ENCODE peak calls at places on chromosome 1, in seven cellular contexts. A is fibroblast of pulmonary artery; U is aorta; W is CD4-positive, CD25-positive, alpha-beta regulatory T cell; M is uterus; T is kidney epithelial cell; N is cardiac fibroblast. L is an unnamed sample.

GRCh38 chr1:241589524-241589923 is 50.6 kb downstream of the CHML start:
- DNase-seq in A (no peak), U (no peak), W (no peak), M (no peak), T (no peak), N (no peak), L (no peak)

GRCh38 chr1:50105430-50105829 is 3.3 kb upstream of the ELAVL4 start:
- DNase-seq in A (no peak), U (no peak), W (no peak), M (no peak), T (no peak), N (no peak), L (peak)

GRCh38 chr1:115980998-115981993 is 5.0 kb downstream of the SLC22A15 start:
- DNase-seq in A (peak), U (no peak), W (no peak), M (no peak), T (no peak), N (peak), L (peak)

GRCh38 chr1:206846475-206846874 is 18.9 kb upstream of the IL20 start:
- DNase-seq in A (no peak), U (no peak), W (no peak), M (no peak), T (no peak), N (no peak), L (no peak)

GRCh38 chr1:113648478-113648877 is 110.8 kb downstream of the PHTF1 start:
- DNase-seq in A (no peak), U (no peak), W (no peak), M (no peak), T (no peak), N (no peak), L (no peak)

GRCh38 chr1:235513495-235514366 is 9.5 kb upstream of the B3GALNT2 start:
- DNase-seq in A (peak), U (no peak), W (peak), M (peak), T (no peak), N (peak), L (peak)

GRCh38 chr1:8625981-8626898 is 191.2 kb downstream of the RERE start:
- DNase-seq in A (peak), U (no peak), W (no peak), M (no peak), T (peak), N (peak), L (no peak)

GRCh38 chr1:150807674-150808073 is 386 bp downstream of the CTSK start:
- DNase-seq in A (no peak), U (no peak), W (no peak), M (no peak), T (no peak), N (peak), L (no peak)

GRCh38 chr1:206816390-206817287 is 44.3 kb upstream of the IL10 start:
- DNase-seq in A (peak), U (no peak), W (peak), M (peak), T (no peak), N (peak), L (peak)

GRCh38 chr1:30271401-30272287 is 451.7 kb downstream of the MATN1 start:
- DNase-seq in A (no peak), U (no peak), W (no peak), M (no peak), T (no peak), N (no peak), L (no peak)

GRCh38 chr1:230286166-230286889 is 139.8 kb downstream of the PGBD5 start:
- DNase-seq in A (no peak), U (peak), W (no peak), M (no peak), T (no peak), N (no peak), L (no peak)

GRCh38 chr1:2443285-2444137 is 31.1 kb upstream of the PEX10 start:
- DNase-seq in A (no peak), U (no peak), W (peak), M (no peak), T (no peak), N (no peak), L (no peak)

GRCh38 chr1:234176000-234176399 is 197.3 kb upstream of the COA6 start:
- DNase-seq in A (no peak), U (no peak), W (no peak), M (no peak), T (no peak), N (no peak), L (no peak)

GRCh38 chr1:32035119-32035518 is 21.5 kb downstream of the KHDRBS1 start:
- DNase-seq in A (no peak), U (no peak), W (no peak), M (no peak), T (no peak), N (no peak), L (peak)

GRCh38 chr1:71780681-71781080 is 501.7 kb downstream of the NEGR1 start:
- DNase-seq in A (no peak), U (no peak), W (no peak), M (no peak), T (no peak), N (no peak), L (no peak)

GRCh38 chr1:201696217-201696761 is 132.7 kb upstream of the IPO9 start:
- DNase-seq in A (peak), U (peak), W (no peak), M (peak), T (no peak), N (peak), L (no peak)

GRCh38 chr1:151056149-151056548 is 3.3 kb downstream of the CDC42SE1 start:
- DNase-seq in A (no peak), U (no peak), W (peak), M (no peak), T (no peak), N (no peak), L (peak)

GRCh38 chr1:193700710-193701355 is 514.4 kb upstream of the B3GALT2 start:
- DNase-seq in A (peak), U (no peak), W (peak), M (no peak), T (peak), N (peak), L (no peak)

GRCh38 chr1:93056214-93056613 is 22.9 kb upstream of the MTF2 start:
- DNase-seq in A (peak), U (no peak), W (no peak), M (no peak), T (no peak), N (peak), L (no peak)

GRCh38 chr1:179798213-179798863 is 55.2 kb downstream of the FAM163A start:
- DNase-seq in A (no peak), U (no peak), W (no peak), M (no peak), T (no peak), N (no peak), L (no peak)

GRCh38 chr1:230084408-230085177 is 17.6 kb downstream of the GALNT2 start:
- DNase-seq in A (peak), U (peak), W (no peak), M (no peak), T (peak), N (peak), L (no peak)

GRCh38 chr1:115062542-115063004 is 26.7 kb downstream of the TSPAN2 start:
- DNase-seq in A (no peak), U (peak), W (peak), M (peak), T (no peak), N (peak), L (peak)

GRCh38 chr1:101008229-101008628 is 17.4 kb downstream of the DPH5 start:
- DNase-seq in A (no peak), U (no peak), W (no peak), M (no peak), T (no peak), N (no peak), L (no peak)

GRCh38 chr1:25487628-25488027 is 55.8 kb upstream of the LDLRAP1 start:
- DNase-seq in A (no peak), U (no peak), W (peak), M (no peak), T (no peak), N (no peak), L (no peak)

GRCh38 chr1:20361805-20362381 is 71.2 kb downstream of the VWA5B1 start:
- DNase-seq in A (peak), U (no peak), W (no peak), M (no peak), T (no peak), N (peak), L (no peak)

GRCh38 chr1:170967042-170967910 is 31.9 kb downstream of the MROH9 start:
- DNase-seq in A (peak), U (no peak), W (peak), M (no peak), T (no peak), N (peak), L (peak)

GRCh38 chr1:236850077-236850476 is 55.0 kb downstream of the MTR start:
- DNase-seq in A (no peak), U (no peak), W (no peak), M (no peak), T (no peak), N (no peak), L (no peak)

GRCh38 chr1:21764615-21765423 is 18.1 kb downstream of the USP48 start:
- DNase-seq in A (peak), U (peak), W (no peak), M (peak), T (peak), N (peak), L (no peak)

GRCh38 chr1:161973924-161974845 is 49.5 kb downstream of the OLFML2B start:
- DNase-seq in A (no peak), U (no peak), W (no peak), M (no peak), T (no peak), N (peak), L (no peak)

GRCh38 chr1:158002022-158002629 is 8.7 kb downstream of the KIRREL1 start:
- DNase-seq in A (peak), U (no peak), W (no peak), M (no peak), T (no peak), N (peak), L (no peak)
- H3K4me3 ChIP-seq in A (no peak), U (no peak), W (no peak), M (no peak), T (no peak), N (no peak), L (no peak)

DNA sequence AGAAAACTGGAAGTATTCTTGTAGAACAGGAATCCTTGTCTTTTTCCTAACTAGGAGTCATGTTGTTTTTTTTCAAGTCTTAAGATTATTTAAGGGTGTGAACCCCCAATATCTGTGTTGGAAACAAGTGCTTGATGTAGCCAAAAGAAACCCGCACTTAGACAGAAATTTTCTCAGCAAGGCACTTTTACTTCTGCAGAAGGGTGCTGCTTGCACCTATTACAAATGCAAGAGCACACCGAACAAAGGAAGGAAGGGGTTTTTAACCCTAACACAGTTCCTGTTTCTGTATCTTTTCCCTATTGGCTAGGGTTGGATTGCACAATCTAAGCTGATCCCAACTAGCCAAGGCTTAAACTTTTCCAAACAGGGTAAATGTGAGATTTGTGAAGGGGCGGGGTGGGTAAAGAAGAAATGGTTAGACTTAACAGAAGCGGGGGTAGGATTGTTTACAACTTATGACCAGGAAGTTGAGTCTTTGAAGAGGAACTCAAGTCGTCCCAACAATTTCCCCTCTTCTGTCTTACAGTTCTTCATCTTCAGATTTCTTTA is 75.1 kb downstream of the ZFYVE9 start:
- DNase-seq in A (no peak), U (no peak), W (no peak), M (no peak), T (no peak), N (no peak), L (no peak)
- H3K4me3 ChIP-seq in A (no peak), U (no peak), W (no peak), M (no peak), T (no peak), N (no peak), L (no peak)

DNA sequence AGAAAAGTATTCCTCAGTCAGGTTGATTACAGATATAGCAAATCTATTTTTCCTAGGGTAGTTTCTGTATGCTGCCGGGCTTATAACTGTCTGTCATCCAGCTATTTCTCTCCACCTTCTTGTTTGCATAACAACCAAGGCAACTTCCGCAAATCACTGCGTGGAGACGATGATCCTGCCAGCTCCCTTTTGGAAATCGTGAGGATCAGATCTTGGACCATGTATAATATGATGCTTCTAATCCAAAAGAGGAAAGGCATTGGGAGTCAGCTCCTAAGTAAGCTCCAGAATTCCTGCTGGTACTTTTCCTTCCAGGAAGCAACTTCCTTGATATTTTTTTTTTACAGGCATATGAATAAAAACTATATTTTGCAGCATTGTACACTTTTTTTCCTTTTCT is 445 bp upstream of the RGS4 start:
- DNase-seq in A (peak), U (no peak), W (no peak), M (no peak), T (no peak), N (peak), L (no peak)
- H3K4me3 ChIP-seq in A (peak), U (peak), W (no peak), M (peak), T (peak), N (peak), L (no peak)

GRCh38 chr1:160097196-160097910 is 1.1 kb downstream of the IGSF8 start:
- DNase-seq in A (no peak), U (no peak), W (no peak), M (no peak), T (no peak), N (no peak), L (no peak)

GRCh38 chr1:160094806-160095205 is 3.6 kb downstream of the IGSF8 start:
- DNase-seq in A (no peak), U (no peak), W (no peak), M (no peak), T (no peak), N (no peak), L (no peak)

GRCh38 chr1:160095382-160096105 is 2.9 kb downstream of the IGSF8 start:
- DNase-seq in A (no peak), U (no peak), W (no peak), M (no peak), T (no peak), N (no peak), L (no peak)

GRCh38 chr1:160097911-160098851 is at the start of gene IGSF8:
- DNase-seq in A (peak), U (peak), W (peak), M (peak), T (no peak), N (peak), L (peak)

GRCh38 chr1:160096491-160097116 is 1.8 kb downstream of the IGSF8 start:
- DNase-seq in A (peak), U (no peak), W (no peak), M (no peak), T (no peak), N (no peak), L (no peak)
- H3K4me3 ChIP-seq in A (no peak), U (no peak), W (peak), M (no peak), T (no peak), N (no peak), L (no peak)

DNA sequence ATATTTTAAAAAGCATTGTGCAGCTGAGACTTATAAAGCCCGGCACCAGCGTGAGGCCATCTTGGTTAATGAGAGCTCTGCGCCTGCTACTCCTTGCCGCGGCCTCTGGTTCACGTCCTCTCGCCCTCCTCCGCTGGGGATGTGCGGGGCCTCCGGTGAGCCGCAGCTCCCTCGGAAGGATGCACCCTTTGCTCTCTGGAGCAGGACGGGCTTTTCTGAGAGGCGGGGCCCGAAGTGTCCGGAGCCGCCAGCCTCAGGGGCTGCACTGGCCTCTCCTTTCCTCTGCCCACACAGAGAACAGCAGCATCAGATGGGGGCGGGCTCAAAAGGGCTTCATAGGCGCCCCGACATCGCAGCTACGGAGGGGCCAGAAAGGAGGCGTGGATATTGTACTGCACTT is 284.6 kb downstream of the CAMTA1 start:
- DNase-seq in A (peak), U (no peak), W (no peak), M (no peak), T (no peak), N (no peak), L (no peak)
- H3K4me3 ChIP-seq in A (peak), U (peak), W (no peak), M (peak), T (peak), N (peak), L (no peak)

L was measured in Jurkat, Clone E6-1.